ENCODE peak calls at places on chromosomes 1 and 21, in seven cellular contexts. C, I, N, M, A, O and B are unnamed samples. For H3K27me3, the result is how much of the 10 kb centered on the place peaks cover.

GRCh38 chr1:61323681-61324328 is 241.4 kb downstream of the NFIA start:
- DNase-seq in I (no peak), A (no peak), O (no peak), M (no peak), C (no peak), N (no peak), B (no peak)

GRCh38 chr1:20483833-20484525 is 2.0 kb downstream of the CAMK2N1 start:
- DNase-seq in I (no peak), A (peak), N (no peak), C (peak), O (peak), M (peak), B (no peak)

GRCh38 chr1:60044881-60045280 is 28.7 kb downstream of the C1orf87 start:
- DNase-seq in C (no peak), N (no peak), I (no peak), M (no peak), A (no peak), O (no peak), B (no peak)

GRCh38 chr1:175673236-175674150 is 69.9 kb downstream of the TNR start:
- DNase-seq in N (no peak), M (no peak), O (no peak), I (no peak), A (no peak), C (no peak), B (no peak)

GRCh38 chr1:203327684-203328457 is 22.6 kb downstream of the BTG2 start:
- DNase-seq in O (no peak), A (no peak), C (peak), M (peak), N (no peak), I (no peak), B (no peak)

GRCh38 chr1:10765304-10765703 is 31.1 kb downstream of the CASZ1 start:
- DNase-seq in N (no peak), C (no peak), M (no peak), O (no peak), I (no peak), A (no peak), B (no peak)

GRCh38 chr1:170562644-170563338 is 30.8 kb downstream of the GORAB start:
- DNase-seq in O (no peak), C (peak), M (peak), A (peak), I (peak), N (peak), B (no peak)

GRCh38 chr21:31161157-31161556 is 122.9 kb upstream of the KRTAP19-8 start:
- DNase-seq in A (no peak), N (no peak), I (no peak), C (peak), M (no peak), O (no peak), B (no peak)

GRCh38 chr1:152673016-152673415 is 2.1 kb upstream of the LCE2C start:
- DNase-seq in O (no peak), C (no peak), A (no peak), N (no peak), I (no peak), M (no peak), B (no peak)

GRCh38 chr1:203600782-203601513 is 25.7 kb upstream of the ATP2B4 start:
- DNase-seq in A (no peak), N (no peak), M (no peak), I (peak), C (peak), O (no peak), B (no peak)

GRCh38 chr1:10867914-10868598 is 71.6 kb upstream of the CASZ1 start:
- DNase-seq in O (no peak), I (no peak), N (no peak), A (peak), C (no peak), M (no peak), B (no peak)

GRCh38 chr21:42677339-42678117 is 24.1 kb downstream of the PDE9A start:
- DNase-seq in C (peak), I (no peak), O (no peak), A (peak), N (no peak), M (no peak), B (no peak)

GRCh38 chr1:17624540-17625256 is 85.2 kb downstream of the ARHGEF10L start:
- DNase-seq in I (peak), O (no peak), N (no peak), A (peak), M (peak), C (peak), B (no peak)

GRCh38 chr1:110393691-110394564 is 3.1 kb upstream of the SLC16A4 start:
- DNase-seq in M (no peak), O (peak), N (no peak), I (no peak), A (no peak), C (peak), B (no peak)

GRCh38 chr1:52631759-52632331 is 1.1 kb upstream of the SHISAL2A start:
- DNase-seq in I (no peak), N (no peak), M (no peak), O (no peak), A (no peak), C (no peak), B (no peak)

GRCh38 chr1:6035719-6036118 is 10.0 kb upstream of the KCNAB2 start:
- DNase-seq in O (no peak), N (no peak), I (no peak), M (no peak), C (no peak), A (no peak), B (no peak)

GRCh38 chr1:114153621-114154145 is at the start of gene SYT6:
- DNase-seq in M (no peak), O (no peak), I (no peak), C (no peak), N (peak), A (peak), B (no peak)

GRCh38 chr1:114155756-114156155 is 2.1 kb upstream of the SYT6 start:
- DNase-seq in N (no peak), C (no peak), A (no peak), I (no peak), M (no peak), O (no peak), B (no peak)

GRCh38 chr1:114156538-114157274 is 3.0 kb upstream of the SYT6 start:
- DNase-seq in C (no peak), I (no peak), M (no peak), A (no peak), N (no peak), O (no peak), B (no peak)

GRCh38 chr1:114154146-114154962 is 685 bp upstream of the SYT6 start:
- DNase-seq in N (peak), M (no peak), C (no peak), A (peak), O (no peak), I (no peak), B (no peak)

DNA sequence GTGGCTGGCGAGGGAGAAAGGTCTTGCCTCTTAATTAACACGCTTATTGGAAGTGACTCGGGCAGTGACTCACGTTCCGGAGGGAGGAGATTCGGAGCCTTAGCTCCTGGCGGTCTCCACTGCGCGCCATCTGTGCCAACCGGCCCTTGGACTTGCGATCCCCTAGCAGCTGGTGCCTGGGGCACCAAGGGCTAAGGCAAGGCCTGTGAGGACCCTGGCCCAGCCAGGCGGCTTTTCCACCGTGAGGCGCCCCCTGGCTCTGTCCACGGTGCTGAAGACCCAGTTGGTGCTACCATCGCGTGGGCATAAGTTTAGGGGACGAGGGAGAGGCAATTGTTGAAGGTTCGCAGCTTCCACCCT is 1.3 kb upstream of the SYT6 start:
- DNase-seq in A (peak), M (no peak), O (no peak), I (no peak), N (peak), C (no peak), B (no peak)
- H3K27me3 ChIP-seq in A (under half), M (half or more), O (half or more), I (half or more), N (under half), C (half or more), B (half or more)

GRCh38 chr1:7040969-7041368 is 255.7 kb downstream of the CAMTA1 start:
- DNase-seq in O (no peak), A (no peak), I (no peak), M (no peak), C (no peak), N (no peak), B (no peak)
- H3K4me3 ChIP-seq in O (no peak), A (no peak), I (no peak), M (no peak), C (no peak), N (no peak), B (no peak)

GRCh38 chr21:36719614-36720013 is 20.7 kb downstream of the SIM2 start:
- DNase-seq in A (no peak), C (no peak), O (peak), N (peak), I (peak), M (no peak), B (no peak)
- H3K27me3 ChIP-seq in A (under half), C (half or more), O (under half), N (under half), I (under half), M (under half), B (under half)

DNA sequence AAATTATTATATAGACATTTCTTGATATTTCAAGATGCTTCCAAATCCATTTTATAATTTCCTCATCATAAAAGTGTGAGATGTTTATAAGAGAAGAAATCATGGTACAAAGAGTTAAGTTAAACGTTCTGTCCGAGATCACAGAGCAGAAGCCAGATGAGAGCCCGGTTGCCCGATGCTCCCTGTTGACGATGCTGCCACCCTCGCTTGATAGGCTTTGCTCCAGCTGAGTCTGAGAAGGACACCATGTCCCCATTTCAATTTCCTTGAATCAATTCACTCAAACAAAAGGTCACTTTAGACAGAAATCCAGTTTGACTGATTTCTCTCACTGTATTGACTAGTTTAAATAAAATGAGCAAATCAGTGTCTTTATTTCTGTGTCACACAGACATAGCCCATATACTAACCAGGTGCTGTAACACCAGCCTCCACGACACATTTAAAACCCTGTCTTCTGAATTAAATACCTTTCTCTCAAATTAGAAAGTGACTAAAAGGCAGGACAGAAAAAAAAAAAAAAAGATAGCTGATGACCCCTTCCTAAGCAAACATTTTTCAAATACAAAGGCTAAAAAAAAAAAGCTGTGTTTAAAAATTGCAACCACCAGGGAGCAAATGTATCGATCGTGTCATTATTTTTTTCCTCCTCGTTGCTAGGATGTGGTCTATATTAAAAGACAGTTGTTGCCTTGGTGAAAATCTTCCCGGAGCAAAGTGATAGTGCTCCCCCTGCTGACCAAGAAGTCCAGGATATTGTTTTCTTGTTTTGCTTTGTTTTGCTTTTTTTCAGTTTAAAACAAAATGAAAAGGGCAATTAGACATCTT is 35.2 kb downstream of the DNASE2B start:
- DNase-seq in C (peak), O (peak), I (no peak), N (peak), M (no peak), A (no peak), B (no peak)
- H3K4me3 ChIP-seq in C (no peak), O (peak), I (peak), N (no peak), M (peak), A (peak), B (no peak)

GRCh38 chr1:3560981-3561380 is 50.3 kb downstream of the MEGF6 start:
- DNase-seq in M (no peak), O (no peak), N (no peak), A (no peak), C (no peak), I (no peak), B (no peak)

GRCh38 chr1:3562712-3563111 is 48.6 kb downstream of the MEGF6 start:
- DNase-seq in M (no peak), N (no peak), A (no peak), O (no peak), I (no peak), C (no peak), B (no peak)

GRCh38 chr1:3561801-3562200 is 49.5 kb downstream of the MEGF6 start:
- DNase-seq in A (no peak), O (no peak), C (no peak), I (no peak), M (no peak), N (no peak), B (no peak)

GRCh38 chr1:3558036-3558726 is 53.1 kb downstream of the MEGF6 start:
- DNase-seq in A (no peak), N (no peak), I (no peak), O (no peak), M (no peak), C (no peak), B (no peak)

GRCh38 chr1:3560199-3560955 is 50.9 kb downstream of the MEGF6 start:
- DNase-seq in C (no peak), M (no peak), N (no peak), A (no peak), O (no peak), I (no peak), B (no peak)
- H3K27me3 ChIP-seq in C (under half), M (under half), N (under half), A (under half), O (under half), I (under half), B (under half)

DNA sequence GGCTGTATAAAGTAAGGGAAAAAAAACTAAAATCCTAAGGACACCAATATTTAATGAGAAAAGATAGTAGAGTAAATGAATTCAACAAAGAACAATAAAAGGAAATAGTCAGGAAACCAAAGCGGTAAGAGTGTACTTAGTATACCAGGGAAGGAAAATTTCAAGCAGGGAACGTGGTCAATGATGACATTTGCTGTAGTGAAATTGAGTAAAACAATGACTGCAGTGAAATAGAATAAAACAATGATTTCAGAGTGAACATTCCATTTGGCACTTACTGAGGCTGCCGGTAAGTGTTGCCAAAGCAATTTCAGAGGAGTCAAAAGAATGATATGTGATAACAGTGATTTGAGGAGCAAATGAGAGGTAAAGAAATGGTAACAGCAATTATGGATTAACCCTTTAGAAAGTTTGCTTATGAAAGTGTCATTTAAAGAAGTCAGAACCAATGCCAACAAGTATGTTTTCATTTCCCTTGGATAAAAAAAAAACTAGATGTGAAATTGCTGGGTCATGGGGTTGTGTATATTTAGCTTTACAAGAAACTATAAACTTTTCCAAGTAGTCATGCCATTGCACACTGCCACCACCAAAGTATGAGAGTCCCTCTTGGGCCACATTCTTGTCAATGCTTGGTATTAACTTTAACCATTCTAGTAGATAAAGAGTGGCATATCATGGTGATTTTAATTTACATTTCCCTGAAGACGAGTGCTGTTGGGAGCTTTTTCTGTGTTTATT is 50.5 kb downstream of the VCAM1 start:
- DNase-seq in I (no peak), M (no peak), A (no peak), O (no peak), C (no peak), N (no peak), B (no peak)
- H3K4me3 ChIP-seq in I (no peak), M (no peak), A (no peak), O (no peak), C (no peak), N (no peak), B (no peak)

GRCh38 chr1:53733975-53734649 is 4.9 kb downstream of the GLIS1 start:
- DNase-seq in C (peak), N (no peak), A (no peak), I (no peak), M (no peak), O (no peak), B (no peak)

GRCh38 chr1:53733447-53733931 is 5.5 kb downstream of the GLIS1 start:
- DNase-seq in N (no peak), C (no peak), M (no peak), O (no peak), A (no peak), I (no peak), B (no peak)

GRCh38 chr1:53731779-53732305 is 7.1 kb downstream of the GLIS1 start:
- DNase-seq in A (no peak), M (no peak), I (no peak), C (peak), N (no peak), O (no peak), B (no peak)

GRCh38 chr1:53732409-53732808 is 6.6 kb downstream of the GLIS1 start:
- DNase-seq in M (no peak), O (no peak), N (no peak), C (no peak), A (no peak), I (no peak), B (no peak)

GRCh38 chr1:53732912-53733317 is 6.0 kb downstream of the GLIS1 start:
- DNase-seq in O (no peak), A (no peak), C (peak), N (no peak), I (no peak), M (no peak), B (no peak)
- H3K27me3 ChIP-seq in O (half or more), A (under half), C (under half), N (under half), I (under half), M (under half), B (half or more)

DNA sequence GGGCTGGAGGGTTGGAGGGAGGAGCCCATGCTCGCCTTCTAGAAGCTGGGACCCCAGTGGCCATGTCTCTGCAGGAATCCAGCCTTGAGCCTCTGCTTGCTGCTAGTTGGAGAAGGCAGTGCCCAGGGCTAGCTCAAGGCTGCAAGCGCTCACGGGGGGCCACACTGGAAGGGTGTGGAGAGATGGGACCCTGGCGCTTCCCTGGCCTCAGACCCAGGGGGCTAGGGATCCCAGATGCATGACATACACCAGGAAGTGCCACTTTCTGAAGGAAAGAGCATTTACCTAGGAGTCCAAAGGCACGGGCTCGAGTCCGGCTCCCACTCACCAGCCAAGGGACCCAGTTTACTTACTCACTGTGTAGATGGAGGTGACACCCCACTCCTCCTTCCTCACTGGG is 32.6 kb downstream of the NENF start:
- DNase-seq in M (no peak), A (no peak), C (no peak), N (no peak), I (peak), O (no peak), B (no peak)
- H3K4me3 ChIP-seq in M (no peak), A (no peak), C (no peak), N (no peak), I (no peak), O (no peak), B (no peak)

GRCh38 chr1:1599919-1600860 is at the start of gene FNDC10:
- DNase-seq in N (no peak), I (no peak), M (peak), A (no peak), C (no peak), O (no peak), B (no peak)
- H3K27me3 ChIP-seq in N (under half), I (half or more), M (under half), A (under half), C (under half), O (half or more), B (half or more)